ENCODE peak calls at places on chromosomes 12 and 14, in four cellular contexts. T is endothelial cell of umbilical vein, P is mammary epithelial cell, W is SK-N-SH. A is an unnamed sample.

GRCh38 chr12:388547-389137 is 478 bp downstream of the KDM5A start:
- DNase-seq in T (peak; percentile 64), P (peak; percentile 39), W (no peak), A (peak; percentile 75)

GRCh38 chr12:2291182-2291832 is 238.5 kb downstream of the CACNA1C start:
- DNase-seq in T (peak; percentile 46), P (peak; percentile 16), W (peak; percentile 56), A (peak; percentile 78)

GRCh38 chr14:87816421-87816820 is 176.6 kb downstream of the GALC start:
- DNase-seq in T (no peak), P (no peak), W (no peak), A (no peak)

GRCh38 chr14:104659764-104660523 is 29.5 kb upstream of the INF2 start:
- DNase-seq in T (no peak), P (no peak), W (no peak), A (peak; percentile 84)

GRCh38 chr12:106256524-106256923 is 8.7 kb upstream of the CKAP4 start:
- DNase-seq in T (no peak), P (no peak), W (no peak), A (no peak)

GRCh38 chr14:22448905-22449611 is 140.0 kb downstream of the DAD1 start:
- DNase-seq in T (no peak), P (peak; percentile 21), W (no peak), A (peak; percentile 73)

GRCh38 chr12:14953752-14954151 is 7.6 kb downstream of the ARHGDIB start:
- DNase-seq in T (no peak), P (no peak), W (no peak), A (no peak)

GRCh38 chr12:93060666-93061413 is 131.7 kb upstream of the EEA1 start:
- DNase-seq in T (peak; percentile 56), P (no peak), W (peak; percentile 6), A (no peak)

GRCh38 chr14:64707661-64708060 is 3.4 kb downstream of the PLEKHG3 start:
- DNase-seq in T (no peak), P (peak; percentile 96), W (no peak), A (no peak)

GRCh38 chr12:128204725-128205124 is 62.2 kb upstream of the TMEM132C start:
- DNase-seq in T (no peak), P (no peak), W (no peak), A (no peak)

GRCh38 chr12:79512068-79512467 is 178.7 kb downstream of the PAWR start:
- DNase-seq in T (no peak), P (no peak), W (no peak), A (no peak)

GRCh38 chr12:56061982-56062381 is 18.0 kb upstream of the ERBB3 start:
- DNase-seq in T (no peak), P (peak; percentile 32), W (no peak), A (no peak)

GRCh38 chr12:69821441-69822204 is 3.4 kb upstream of the MYRFL start:
- DNase-seq in T (peak; percentile 91), P (peak; percentile 58), W (no peak), A (no peak)

GRCh38 chr12:123995023-123995422 is 22.0 kb downstream of the ZNF664 start:
- DNase-seq in T (peak; percentile 24), P (peak; percentile 95), W (no peak), A (peak; percentile 16)

GRCh38 chr14:92121207-92121669 is 268 bp downstream of the NDUFB1 start:
- DNase-seq in T (peak; percentile 70), P (no peak), W (no peak), A (peak; percentile 52)

GRCh38 chr12:130813436-130813835 is 25.6 kb downstream of the STX2 start:
- DNase-seq in T (no peak), P (no peak), W (no peak), A (no peak)

GRCh38 chr12:67790660-67791059 is 142.1 kb downstream of the DYRK2 start:
- DNase-seq in T (no peak), P (no peak), W (no peak), A (no peak)

GRCh38 chr14:102496955-102497744 is 12.4 kb downstream of the ANKRD9 start:
- DNase-seq in T (no peak), P (no peak), W (no peak), A (no peak)

GRCh38 chr14:100400115-100400514 is 77.0 kb downstream of the SLC25A47 start:
- DNase-seq in T (no peak), P (no peak), W (peak; percentile 53), A (no peak)

GRCh38 chr14:103091041-103091882 is 3.3 kb upstream of the EXOC3L4 start:
- DNase-seq in T (no peak), P (no peak), W (peak; percentile 94), A (peak; percentile 62)

GRCh38 chr12:120759591-120760348 is 34.1 kb downstream of the ACADS start:
- DNase-seq in T (no peak), P (no peak), W (no peak), A (peak; percentile 85)

GRCh38 chr12:74538491-74539258 is 1.0 kb downstream of the ATXN7L3B start:
- DNase-seq in T (peak; percentile 20), P (peak; percentile 21), W (peak; percentile 11), A (peak; percentile 76)

GRCh38 chr14:64938972-64939816 is 3.4 kb downstream of the GPX2 start:
- DNase-seq in T (no peak), P (no peak), W (no peak), A (no peak)

GRCh38 chr12:94148841-94149780 is 734 bp downstream of the PLXNC1 start:
- DNase-seq in T (no peak), P (peak; percentile 17), W (peak; percentile 81), A (peak; percentile 69)

GRCh38 chr12:12661086-12661485 is 34.9 kb downstream of the GPR19 start:
- DNase-seq in T (no peak), P (peak; percentile 46), W (no peak), A (no peak)

GRCh38 chr12:80271770-80272169 is 172.3 kb upstream of the PTPRQ start:
- DNase-seq in T (no peak), P (no peak), W (no peak), A (no peak)

GRCh38 chr12:133130808-133131128 is 341 bp downstream of the ZNF10 start:
- DNase-seq in T (no peak), P (no peak), W (peak; percentile 19), A (no peak)

GRCh38 chr14:20429801-20430669 is 5.9 kb downstream of the KLHL33 start:
- DNase-seq in T (no peak), P (no peak), W (no peak), A (no peak)

GRCh38 chr14:94494085-94494484 is 15.2 kb downstream of the SERPINA12 start:
- DNase-seq in T (no peak), P (no peak), W (no peak), A (no peak)

GRCh38 chr12:75814856-75815754 is 216.5 kb downstream of the PHLDA1 start:
- DNase-seq in T (peak; percentile 95), P (peak; percentile 66), W (peak; percentile 40), A (peak; percentile 65)

GRCh38 chr12:126038434-126038833 is 973.2 kb downstream of the AACS start:
- DNase-seq in T (no peak), P (no peak), W (no peak), A (no peak)

GRCh38 chr12:790608-791007 is 38.2 kb downstream of the WNK1 start:
- DNase-seq in T (no peak), P (no peak), W (no peak), A (no peak)

GRCh38 chr12:138898-139534 is 72.4 kb downstream of the IQSEC3 start:
- DNase-seq in T (no peak), P (no peak), W (no peak), A (no peak)

GRCh38 chr14:23052671-23053070 is 4.6 kb downstream of the CDH24 start:
- DNase-seq in T (no peak), P (no peak), W (no peak), A (no peak)

GRCh38 chr12:6535697-6535946 is 1.3 kb downstream of the GAPDH start:
- DNase-seq in T (no peak), P (no peak), W (no peak), A (no peak)
- H2AFZ ChIP-seq in T (no peak overlapping the region), P (no peak overlapping the region), W (no peak overlapping the region), A (no peak overlapping the region)

GRCh38 chr12:34303091-34303870 is 281.0 kb downstream of the ALG10 start:
- DNase-seq in T (no peak), P (no peak), W (no peak), A (no peak)
- H3K9me3 ChIP-seq in T (peaks cover 1% of the 10 kb centered on the region), P (peaks cover 74% of the 10 kb centered on the region), W (no peaks in the 10 kb centered on the region), A (peaks cover 4% of the 10 kb centered on the region)

GRCh38 chr14:73457935-73458218 is 469 bp downstream of the NUMB start:
- DNase-seq in T (no peak), P (peak; percentile 31), W (peak; percentile 47), A (no peak)
- H2AFZ ChIP-seq in T (peak overlapping the region; percentile 71), P (peak overlapping the region; percentile 94), W (peak overlapping the region; percentile 80), A (peak overlapping the region; percentile 27)

GRCh38 chr14:105925615-105926414 is 399.4 kb downstream of the TMEM121 start:
- DNase-seq in T (no peak), P (no peak), W (no peak), A (no peak)
- H3K9me3 ChIP-seq in T (peaks cover 13% of the 10 kb centered on the region), P (peaks cover 40% of the 10 kb centered on the region), W (no peaks in the 10 kb centered on the region), A (no peaks in the 10 kb centered on the region)

GRCh38 chr12:78085562-78086182 is 255.0 kb downstream of the NAV3 start:
- DNase-seq in T (no peak), P (peak; percentile 60), W (no peak), A (no peak)

GRCh38 chr12:78087363-78087675 is 256.6 kb downstream of the NAV3 start:
- DNase-seq in T (peak; percentile 6), P (no peak), W (no peak), A (no peak)

GRCh38 chr12:78086553-78087362 is 256.1 kb downstream of the NAV3 start:
- DNase-seq in T (peak; percentile 24), P (no peak), W (peak; percentile 44), A (no peak)

GRCh38 chr12:78088391-78088832 is 257.7 kb downstream of the NAV3 start:
- DNase-seq in T (peak; percentile 73), P (no peak), W (no peak), A (peak; percentile 16)
- H2AFZ ChIP-seq in T (no peak overlapping the region), P (no peak overlapping the region), W (no peak overlapping the region), A (peak overlapping the region; percentile 93)

GRCh38 chr12:27575780-27576154 is 51.8 kb downstream of the PPFIBP1 start:
- DNase-seq in T (peak; percentile 49), P (no peak), W (no peak), A (no peak)

GRCh38 chr12:27576667-27577347 is 52.8 kb downstream of the PPFIBP1 start:
- DNase-seq in T (no peak), P (no peak), W (no peak), A (no peak)

GRCh38 chr12:27573972-27574371 is 50.0 kb downstream of the PPFIBP1 start:
- DNase-seq in T (peak; percentile 92), P (peak; percentile 83), W (no peak), A (no peak)

GRCh38 chr12:27577688-27578087 is 53.7 kb downstream of the PPFIBP1 start:
- DNase-seq in T (peak; percentile 28), P (no peak), W (no peak), A (no peak)

GRCh38 chr12:27575099-27575779 is 51.2 kb downstream of the PPFIBP1 start:
- DNase-seq in T (no peak), P (no peak), W (no peak), A (no peak)
- H3K9me3 ChIP-seq in T (no peaks in the 10 kb centered on the region), P (no peaks in the 10 kb centered on the region), W (no peaks in the 10 kb centered on the region), A (no peaks in the 10 kb centered on the region)

DNA sequence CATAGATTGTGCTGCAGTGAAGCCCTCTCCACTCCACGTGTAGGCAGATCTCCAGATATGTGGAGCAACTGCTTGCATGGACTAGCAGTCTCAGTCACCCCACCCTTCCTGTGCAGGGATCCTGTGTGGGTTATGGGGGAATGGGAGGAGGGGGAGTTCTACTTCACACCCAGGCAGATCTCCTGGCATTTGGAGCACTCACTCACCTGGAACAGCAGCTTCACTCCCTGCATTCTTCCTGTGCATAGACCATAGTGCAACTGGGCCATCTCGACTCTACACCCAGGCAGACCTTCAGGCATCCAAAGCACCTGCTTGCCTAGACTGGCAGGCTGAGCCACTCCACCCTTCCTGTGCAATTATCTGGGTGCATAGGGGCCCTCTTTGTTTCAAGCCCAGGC is 96.0 kb upstream of the PCED1B start:
- DNase-seq in T (no peak), P (peak; percentile 46), W (no peak), A (no peak)
- H2AFZ ChIP-seq in T (no peak overlapping the region), P (peak overlapping the region; percentile 65), W (peak overlapping the region; percentile 73), A (no peak overlapping the region)

A was measured in OCI-LY7.